ENCODE peak calls at places on chromosomes 11 and 22, in seven cellular contexts. I is stimulated activated CD8-positive, alpha-beta memory T cell treated with anti-CD3 and anti-CD28 coated beads, Interleukin-2, amount 100 ng/mL, for 1 hour; Z is activated naive CD4-positive, alpha-beta T cell treated with Interleukin-2 at 50 U/mL for 16 hours; L is H1; J is activated CD4-positive, alpha-beta T cell treated with anti-CD3 and anti-CD28 coated beads for 48 hours; M is mammary epithelial cell; F is ELR. V is an unnamed sample.
A peak's percentile ranks its signal among the peaks of the same experiment; 100 is the strongest.

GRCh38 chr22:21015051-21016006 is at the start of gene P2RX6:
- DNase-seq in L (no peak), I (no peak), F (peak; percentile 54), Z (no peak), M (peak; percentile 37), J (no peak), V (no peak)

GRCh38 chr11:66311470-66311964 is 5.3 kb downstream of the CD248 start:
- DNase-seq in M (no peak), Z (no peak), I (no peak), F (no peak), L (no peak), J (no peak), V (no peak)

GRCh38 chr11:128525411-128526243 is 61.7 kb downstream of the ETS1 start:
- DNase-seq in Z (no peak), I (no peak), M (peak; percentile 78), F (peak; percentile 86), J (no peak), L (no peak), V (no peak)

GRCh38 chr11:58742981-58743880 is 11.5 kb upstream of the GLYAT start:
- DNase-seq in F (peak; percentile 3), L (no peak), I (no peak), M (no peak), J (peak; percentile 6), Z (no peak), V (no peak)

GRCh38 chr11:40514124-40514523 is 945.3 kb downstream of the LRRC4C start:
- DNase-seq in J (no peak), M (peak; percentile 1), I (no peak), Z (no peak), L (no peak), F (peak; percentile 27), V (no peak)

GRCh38 chr11:16013242-16013641 is 343.1 kb downstream of the SOX6 start:
- DNase-seq in Z (no peak), F (no peak), J (no peak), L (no peak), I (no peak), M (no peak), V (no peak)

GRCh38 chr22:48535868-48536690 is 1291.6 kb downstream of the BRD1 start:
- DNase-seq in J (no peak), F (no peak), L (no peak), Z (no peak), M (no peak), I (no peak), V (no peak)

GRCh38 chr22:45271667-45272188 is 13.0 kb upstream of the UPK3A start:
- DNase-seq in Z (no peak), F (no peak), I (no peak), L (no peak), M (no peak), J (no peak), V (no peak)

GRCh38 chr11:70365536-70365912 is 32.8 kb upstream of the CTTN start:
- DNase-seq in Z (no peak), J (no peak), M (no peak), F (no peak), L (peak; percentile 16), I (no peak), V (no peak)

GRCh38 chr22:28375761-28376534 is 303.7 kb downstream of the TTC28 start:
- DNase-seq in L (no peak), M (no peak), Z (no peak), F (no peak), J (no peak), I (no peak), V (no peak)

GRCh38 chr11:46330154-46330886 is 16.9 kb upstream of the DGKZ start:
- DNase-seq in J (no peak), Z (no peak), F (no peak), I (no peak), M (no peak), L (peak; percentile 56), V (no peak)

GRCh38 chr11:1341928-1342524 is 32.6 kb upstream of the TOLLIP start:
- DNase-seq in J (no peak), Z (no peak), I (no peak), F (no peak), M (peak; percentile 9), L (no peak), V (no peak)

GRCh38 chr22:45768490-45768889 is 96.9 kb downstream of the ATXN10 start:
- DNase-seq in L (no peak), J (no peak), F (no peak), I (no peak), M (no peak), Z (no peak), V (no peak)